ENCODE peak calls at places on chromosomes 5 and 9, in six cellular contexts. R, F, J, Q, C and N are unnamed samples.

GRCh38 chr5:114726126-114726525 is 364.3 kb downstream of the KCNN2 start:
- DNase-seq in F (no peak), C (no peak), R (no peak), Q (no peak), J (no peak), N (no peak)

GRCh38 chr5:56984445-56984844 is 32.5 kb upstream of the MIER3 start:
- DNase-seq in R (no peak), F (peak; percentile 12), J (no peak), Q (no peak), C (no peak), N (no peak)

GRCh38 chr5:37208883-37209808 is 40.0 kb downstream of the CPLANE1 start:
- DNase-seq in C (peak; percentile 64), J (peak; percentile 43), R (no peak), F (no peak), Q (no peak), N (no peak)

GRCh38 chr5:69078921-69079537 is 14.8 kb upstream of the SLC30A5 start:
- DNase-seq in C (no peak), J (no peak), R (no peak), Q (peak; percentile 52), F (no peak), N (no peak)

GRCh38 chr5:21391506-21391905 is 1403.5 kb upstream of the CDH18 start:
- DNase-seq in J (peak; percentile 58), R (no peak), C (no peak), F (peak; percentile 36), Q (no peak), N (peak; percentile 10)

GRCh38 chr5:112933651-112934365 is 11.8 kb upstream of the REEP5 start:
- DNase-seq in J (peak; percentile 40), F (no peak), Q (peak; percentile 11), C (no peak), R (peak; percentile 84), N (no peak)

GRCh38 chr5:59999056-59999455 is 105.5 kb upstream of the PDE4D start:
- DNase-seq in J (peak; percentile 94), Q (no peak), C (no peak), R (no peak), F (no peak), N (peak; percentile 18)

GRCh38 chr5:61824396-61824795 is 481.6 kb upstream of the KIF2A start:
- DNase-seq in F (peak; percentile 8), Q (no peak), R (no peak), J (no peak), C (no peak), N (no peak)

GRCh38 chr9:22134390-22134789 is 125.3 kb upstream of the CDKN2B start:
- DNase-seq in C (no peak), J (no peak), R (no peak), F (no peak), Q (no peak), N (no peak)

GRCh38 chr5:97751556-97751955 is 568.5 kb upstream of the RIOK2 start:
- DNase-seq in R (no peak), J (no peak), C (no peak), F (no peak), Q (no peak), N (no peak)

GRCh38 chr5:417301-417700 is 25.7 kb upstream of the EXOC3 start:
- DNase-seq in R (no peak), F (no peak), J (no peak), C (no peak), Q (no peak), N (no peak)

GRCh38 chr9:107513464-107514092 is 24.0 kb upstream of the KLF4 start:
- DNase-seq in Q (no peak), C (peak; percentile 38), R (no peak), F (peak; percentile 23), J (no peak), N (no peak)

GRCh38 chr9:15132107-15132506 is 174.9 kb downstream of the TTC39B start:
- DNase-seq in J (no peak), R (no peak), F (no peak), C (no peak), Q (no peak), N (no peak)

GRCh38 chr9:88658311-88658822 is 123.4 kb downstream of the NXNL2 start:
- DNase-seq in F (no peak), J (peak; percentile 60), C (no peak), Q (no peak), R (no peak), N (peak; percentile 63)

GRCh38 chr9:89473762-89474469 is 24.0 kb downstream of the SEMA4D start:
- DNase-seq in J (peak; percentile 41), R (peak; percentile 24), F (no peak), C (no peak), Q (peak; percentile 2), N (no peak)

GRCh38 chr9:96047741-96048115 is 172.2 kb downstream of the ERCC6L2 start:
- DNase-seq in Q (no peak), R (no peak), F (no peak), C (no peak), J (no peak), N (no peak)

GRCh38 chr5:128535225-128535624 is 2.8 kb downstream of the FBN2 start:
- DNase-seq in Q (peak; percentile 11), C (no peak), J (peak; percentile 24), F (peak; percentile 20), R (no peak), N (no peak)

GRCh38 chr5:78533356-78533755 is 115.2 kb downstream of the LHFPL2 start:
- DNase-seq in R (no peak), F (peak; percentile 47), Q (peak; percentile 49), C (peak; percentile 45), J (peak; percentile 75), N (no peak)

GRCh38 chr5:54753034-54753433 is 232.4 kb downstream of the ESM1 start:
- DNase-seq in C (peak; percentile 78), J (peak; percentile 91), Q (no peak), R (no peak), F (peak; percentile 74), N (peak; percentile 29)

GRCh38 chr5:173315495-173316352 is 12.5 kb downstream of the STC2 start:
- DNase-seq in F (no peak), Q (peak; percentile 57), R (peak; percentile 49), J (peak; percentile 94), C (no peak), N (peak; percentile 85)

GRCh38 chr9:83425240-83425639 is 113.0 kb downstream of the FRMD3 start:
- DNase-seq in Q (peak; percentile 77), F (no peak), J (no peak), R (no peak), C (no peak), N (no peak)

GRCh38 chr5:43305948-43306563 is 7.2 kb downstream of the HMGCS1 start:
- DNase-seq in Q (peak; percentile 88), J (peak; percentile 88), R (peak; percentile 50), F (peak; percentile 74), C (peak; percentile 77), N (no peak)

GRCh38 chr9:129697956-129698757 is 32.7 kb downstream of the PRRX2 start:
- DNase-seq in J (no peak), F (no peak), Q (no peak), C (no peak), R (no peak), N (no peak)

GRCh38 chr5:107104774-107105050 is 566.0 kb downstream of the EFNA5 start:
- DNase-seq in C (peak; percentile 57), R (no peak), Q (peak; percentile 40), F (no peak), J (peak; percentile 34), N (no peak)

GRCh38 chr5:179374506-179375235 is 29.4 kb upstream of the ADAMTS2 start:
- DNase-seq in J (no peak), F (no peak), C (no peak), R (no peak), Q (no peak), N (no peak)

GRCh38 chr9:70563437-70564204 is 149.2 kb upstream of the KLF9 start:
- DNase-seq in F (peak; percentile 76), C (peak; percentile 86), Q (no peak), J (peak; percentile 88), R (peak; percentile 95), N (peak; percentile 67)

GRCh38 chr9:63817622-63818518 is 1467.1 kb downstream of the FOXD4L5 start:
- DNase-seq in C (peak; percentile 86), R (no peak), Q (no peak), J (peak; percentile 22), F (peak; percentile 29), N (no peak)

GRCh38 chr5:32542216-32543059 is 42.9 kb upstream of the SUB1 start:
- DNase-seq in C (peak; percentile 95), R (no peak), J (peak; percentile 43), F (peak; percentile 92), Q (peak; percentile 76), N (peak; percentile 49)

GRCh38 chr5:41279040-41279439 is 65.7 kb upstream of the C6 start:
- DNase-seq in J (peak; percentile 7), C (no peak), Q (peak; percentile 73), R (no peak), F (no peak), N (no peak)

GRCh38 chr5:34687269-34688011 is 31.3 kb downstream of the RAI14 start:
- DNase-seq in Q (no peak), C (no peak), F (no peak), R (peak; percentile 74), J (peak; percentile 90), N (peak; percentile 58)
- H3K4me3 ChIP-seq in Q (no peak overlapping the region), C (no peak overlapping the region), F (no peak overlapping the region), R (no peak overlapping the region), J (no peak overlapping the region), N (no peak overlapping the region)

GRCh38 chr5:169979871-169980270 is 424 bp downstream of the INSYN2B start:
- DNase-seq in F (no peak), C (no peak), J (peak; percentile 35), R (no peak), Q (no peak), N (no peak)
- H3K4me3 ChIP-seq in F (no peak overlapping the region), C (no peak overlapping the region), J (peak overlapping the region; percentile 64), R (peak overlapping the region; percentile 68), Q (peak overlapping the region; percentile 78), N (peak overlapping the region; percentile 61)

GRCh38 chr5:72661405-72661804 is 154.2 kb upstream of the ZNF366 start:
- DNase-seq in Q (peak; percentile 75), R (peak; percentile 8), F (no peak), J (peak; percentile 14), C (no peak), N (peak; percentile 68)

GRCh38 chr5:72658767-72659540 is 151.7 kb upstream of the ZNF366 start:
- DNase-seq in J (peak; percentile 27), R (peak; percentile 10), C (peak; percentile 25), F (no peak), Q (no peak), N (no peak)

GRCh38 chr5:72658161-72658560 is 151.0 kb upstream of the ZNF366 start:
- DNase-seq in C (no peak), J (no peak), Q (peak; percentile 27), F (no peak), R (no peak), N (no peak)

GRCh38 chr5:72656756-72657513 is 149.7 kb upstream of the ZNF366 start:
- DNase-seq in J (no peak), R (no peak), C (no peak), Q (no peak), F (no peak), N (no peak)

DNA sequence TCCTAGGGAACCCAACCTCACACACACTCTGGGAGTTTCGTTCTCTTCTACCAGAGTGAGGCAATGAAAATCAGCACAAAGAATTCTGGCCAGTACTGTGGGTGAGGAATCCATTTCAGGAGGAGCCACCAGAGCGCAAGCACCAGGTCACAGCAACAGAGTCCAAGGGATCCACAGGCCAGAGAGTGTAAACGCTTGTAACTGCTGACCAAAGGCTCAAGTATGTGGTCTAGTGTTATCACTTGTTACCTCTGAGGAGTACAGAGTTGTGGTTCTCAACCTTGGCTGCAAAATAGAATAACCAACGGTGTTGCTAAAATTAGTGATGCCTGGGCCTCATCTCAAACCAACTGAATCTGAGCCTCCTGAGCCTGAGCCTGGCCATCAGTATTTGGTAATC is 152.5 kb upstream of the ZNF366 start:
- DNase-seq in Q (no peak), F (no peak), J (no peak), C (no peak), R (no peak), N (no peak)
- H3K4me3 ChIP-seq in Q (no peak overlapping the region), F (no peak overlapping the region), J (no peak overlapping the region), C (no peak overlapping the region), R (no peak overlapping the region), N (no peak overlapping the region)

GRCh38 chr9:127903557-127904475 is 4.4 kb upstream of the ST6GALNAC6 start:
- DNase-seq in C (peak; percentile 95), Q (no peak), F (peak; percentile 40), J (no peak), R (no peak), N (no peak)
- H3K4me3 ChIP-seq in C (peak overlapping the region; percentile 64), Q (no peak overlapping the region), F (no peak overlapping the region), J (no peak overlapping the region), R (no peak overlapping the region), N (no peak overlapping the region)